ENCODE peak calls at places on chromosomes 4 and X, in ten cellular contexts. One of them, this sample, is unnamed.

GRCh38 chrX:78555401-78555980 is 103.6 kb downstream of the RTL3 start:
- DNase-seq in C1 segment of cervical spinal cord: no peak
- DNase-seq in left colon: no peak
- DNase-seq in KBM-7: peak; percentile 53
- DNase-seq in stimulated activated CD4-positive, alpha-beta T cell treated with anti-CD3 and anti-CD28 coated beads, Interleukin-1b, Interleukin-23, amount 100 ng/mL, for 24 hours: no peak
- DNase-seq in psoas muscle: no peak
- DNase-seq in right atrium auricular region: no peak
- DNase-seq in adrenal gland: no peak
- DNase-seq in GM18507: no peak
- DNase-seq in NCI-H524: no peak
- DNase-seq in this sample: no peak

GRCh38 chrX:71282514-71283408 is 674 bp upstream of the NONO start:
- DNase-seq in KBM-7: no peak
- DNase-seq in GM18507: peak; percentile 1
- DNase-seq in psoas muscle: no peak
- DNase-seq in stimulated activated CD4-positive, alpha-beta T cell treated with anti-CD3 and anti-CD28 coated beads, Interleukin-1b, Interleukin-23, amount 100 ng/mL, for 24 hours: peak; percentile 45
- DNase-seq in left colon: peak; percentile 12
- DNase-seq in adrenal gland: no peak
- DNase-seq in right atrium auricular region: no peak
- DNase-seq in C1 segment of cervical spinal cord: no peak
- DNase-seq in NCI-H524: no peak
- DNase-seq in this sample: no peak

GRCh38 chr4:105197777-105198176 is 51.1 kb downstream of the TET2 start:
- DNase-seq in adrenal gland: no peak
- DNase-seq in C1 segment of cervical spinal cord: no peak
- DNase-seq in KBM-7: no peak
- DNase-seq in stimulated activated CD4-positive, alpha-beta T cell treated with anti-CD3 and anti-CD28 coated beads, Interleukin-1b, Interleukin-23, amount 100 ng/mL, for 24 hours: no peak
- DNase-seq in left colon: no peak
- DNase-seq in psoas muscle: no peak
- DNase-seq in NCI-H524: no peak
- DNase-seq in GM18507: no peak
- DNase-seq in right atrium auricular region: no peak
- DNase-seq in this sample: no peak

GRCh38 chrX:106927023-106927422 is 6.8 kb downstream of the CLDN2 start:
- DNase-seq in C1 segment of cervical spinal cord: no peak
- DNase-seq in KBM-7: no peak
- DNase-seq in left colon: no peak
- DNase-seq in GM18507: no peak
- DNase-seq in right atrium auricular region: no peak
- DNase-seq in NCI-H524: no peak
- DNase-seq in psoas muscle: no peak
- DNase-seq in adrenal gland: no peak
- DNase-seq in stimulated activated CD4-positive, alpha-beta T cell treated with anti-CD3 and anti-CD28 coated beads, Interleukin-1b, Interleukin-23, amount 100 ng/mL, for 24 hours: no peak
- DNase-seq in this sample: no peak

GRCh38 chr4:581753-582361 is 5.8 kb upstream of the TMEM271 start:
- DNase-seq in right atrium auricular region: no peak
- DNase-seq in stimulated activated CD4-positive, alpha-beta T cell treated with anti-CD3 and anti-CD28 coated beads, Interleukin-1b, Interleukin-23, amount 100 ng/mL, for 24 hours: no peak
- DNase-seq in C1 segment of cervical spinal cord: no peak
- DNase-seq in KBM-7: no peak
- DNase-seq in GM18507: no peak
- DNase-seq in adrenal gland: no peak
- DNase-seq in left colon: no peak
- DNase-seq in NCI-H524: no peak
- DNase-seq in psoas muscle: no peak
- DNase-seq in this sample: no peak

GRCh38 chrX:10548681-10549080 is 71.7 kb downstream of the MID1 start:
- DNase-seq in psoas muscle: no peak
- DNase-seq in adrenal gland: no peak
- DNase-seq in KBM-7: no peak
- DNase-seq in C1 segment of cervical spinal cord: no peak
- DNase-seq in stimulated activated CD4-positive, alpha-beta T cell treated with anti-CD3 and anti-CD28 coated beads, Interleukin-1b, Interleukin-23, amount 100 ng/mL, for 24 hours: no peak
- DNase-seq in left colon: no peak
- DNase-seq in NCI-H524: no peak
- DNase-seq in GM18507: no peak
- DNase-seq in right atrium auricular region: no peak
- DNase-seq in this sample: no peak

GRCh38 chr4:181684310-181684709 is 558.9 kb upstream of the TENM3 start:
- DNase-seq in right atrium auricular region: no peak
- DNase-seq in C1 segment of cervical spinal cord: no peak
- DNase-seq in stimulated activated CD4-positive, alpha-beta T cell treated with anti-CD3 and anti-CD28 coated beads, Interleukin-1b, Interleukin-23, amount 100 ng/mL, for 24 hours: no peak
- DNase-seq in left colon: no peak
- DNase-seq in KBM-7: no peak
- DNase-seq in NCI-H524: no peak
- DNase-seq in adrenal gland: no peak
- DNase-seq in GM18507: no peak
- DNase-seq in psoas muscle: no peak
- DNase-seq in this sample: no peak

GRCh38 chrX:48896611-48897011 is 957 bp downstream of the TIMM17B start:
- DNase-seq in right atrium auricular region: no peak
- DNase-seq in psoas muscle: no peak
- DNase-seq in KBM-7: peak; percentile 86
- DNase-seq in GM18507: no peak
- DNase-seq in adrenal gland: no peak
- DNase-seq in C1 segment of cervical spinal cord: no peak
- DNase-seq in stimulated activated CD4-positive, alpha-beta T cell treated with anti-CD3 and anti-CD28 coated beads, Interleukin-1b, Interleukin-23, amount 100 ng/mL, for 24 hours: no peak
- DNase-seq in NCI-H524: no peak
- DNase-seq in left colon: no peak
- DNase-seq in this sample: no peak

GRCh38 chrX:3143043-3143799 is 102.0 kb downstream of the ARSF start:
- DNase-seq in right atrium auricular region: no peak
- DNase-seq in stimulated activated CD4-positive, alpha-beta T cell treated with anti-CD3 and anti-CD28 coated beads, Interleukin-1b, Interleukin-23, amount 100 ng/mL, for 24 hours: no peak
- DNase-seq in NCI-H524: no peak
- DNase-seq in KBM-7: peak; percentile 48
- DNase-seq in adrenal gland: no peak
- DNase-seq in GM18507: no peak
- DNase-seq in C1 segment of cervical spinal cord: no peak
- DNase-seq in left colon: no peak
- DNase-seq in psoas muscle: no peak
- DNase-seq in this sample: no peak

GRCh38 chr4:116638592-116638991 is 446.8 kb downstream of the TRAM1L1 start:
- DNase-seq in stimulated activated CD4-positive, alpha-beta T cell treated with anti-CD3 and anti-CD28 coated beads, Interleukin-1b, Interleukin-23, amount 100 ng/mL, for 24 hours: no peak
- DNase-seq in C1 segment of cervical spinal cord: no peak
- DNase-seq in KBM-7: no peak
- DNase-seq in NCI-H524: no peak
- DNase-seq in GM18507: no peak
- DNase-seq in left colon: no peak
- DNase-seq in psoas muscle: no peak
- DNase-seq in right atrium auricular region: no peak
- DNase-seq in adrenal gland: no peak
- DNase-seq in this sample: no peak

GRCh38 chr4:59728496-59728895 is 1471.6 kb upstream of the ADGRL3 start:
- DNase-seq in C1 segment of cervical spinal cord: no peak
- DNase-seq in GM18507: no peak
- DNase-seq in NCI-H524: no peak
- DNase-seq in KBM-7: no peak
- DNase-seq in adrenal gland: no peak
- DNase-seq in psoas muscle: no peak
- DNase-seq in stimulated activated CD4-positive, alpha-beta T cell treated with anti-CD3 and anti-CD28 coated beads, Interleukin-1b, Interleukin-23, amount 100 ng/mL, for 24 hours: no peak
- DNase-seq in right atrium auricular region: no peak
- DNase-seq in left colon: no peak
- DNase-seq in this sample: no peak

GRCh38 chr4:14783011-14783877 is 219.0 kb upstream of the CPEB2 start:
- DNase-seq in adrenal gland: no peak
- DNase-seq in C1 segment of cervical spinal cord: no peak
- DNase-seq in right atrium auricular region: no peak
- DNase-seq in GM18507: no peak
- DNase-seq in NCI-H524: no peak
- DNase-seq in left colon: no peak
- DNase-seq in stimulated activated CD4-positive, alpha-beta T cell treated with anti-CD3 and anti-CD28 coated beads, Interleukin-1b, Interleukin-23, amount 100 ng/mL, for 24 hours: peak; percentile 47
- DNase-seq in KBM-7: no peak
- DNase-seq in psoas muscle: no peak
- DNase-seq in this sample: no peak

GRCh38 chr4:145843148-145843547 is 95.5 kb downstream of the ZNF827 start:
- DNase-seq in psoas muscle: no peak
- DNase-seq in C1 segment of cervical spinal cord: no peak
- DNase-seq in adrenal gland: no peak
- DNase-seq in KBM-7: no peak
- DNase-seq in right atrium auricular region: no peak
- DNase-seq in NCI-H524: no peak
- DNase-seq in left colon: no peak
- DNase-seq in GM18507: no peak
- DNase-seq in stimulated activated CD4-positive, alpha-beta T cell treated with anti-CD3 and anti-CD28 coated beads, Interleukin-1b, Interleukin-23, amount 100 ng/mL, for 24 hours: no peak
- DNase-seq in this sample: no peak

GRCh38 chr4:37763831-37764230 is 62.7 kb upstream of the PGM2 start:
- DNase-seq in right atrium auricular region: no peak
- DNase-seq in C1 segment of cervical spinal cord: no peak
- DNase-seq in KBM-7: no peak
- DNase-seq in psoas muscle: no peak
- DNase-seq in GM18507: no peak
- DNase-seq in NCI-H524: no peak
- DNase-seq in stimulated activated CD4-positive, alpha-beta T cell treated with anti-CD3 and anti-CD28 coated beads, Interleukin-1b, Interleukin-23, amount 100 ng/mL, for 24 hours: no peak
- DNase-seq in adrenal gland: no peak
- DNase-seq in left colon: no peak
- DNase-seq in this sample: no peak

GRCh38 chr4:71304289-71304850 is 34.5 kb upstream of the SLC4A4 start:
- DNase-seq in KBM-7: no peak
- DNase-seq in C1 segment of cervical spinal cord: no peak
- DNase-seq in psoas muscle: no peak
- DNase-seq in adrenal gland: no peak
- DNase-seq in NCI-H524: no peak
- DNase-seq in GM18507: no peak
- DNase-seq in stimulated activated CD4-positive, alpha-beta T cell treated with anti-CD3 and anti-CD28 coated beads, Interleukin-1b, Interleukin-23, amount 100 ng/mL, for 24 hours: no peak
- DNase-seq in right atrium auricular region: no peak
- DNase-seq in left colon: no peak
- DNase-seq in this sample: no peak

GRCh38 chr4:182973421-182974340 is 56.5 kb upstream of the DCTD start:
- DNase-seq in NCI-H524: no peak
- DNase-seq in right atrium auricular region: no peak
- DNase-seq in adrenal gland: no peak
- DNase-seq in GM18507: no peak
- DNase-seq in KBM-7: no peak
- DNase-seq in C1 segment of cervical spinal cord: no peak
- DNase-seq in psoas muscle: no peak
- DNase-seq in stimulated activated CD4-positive, alpha-beta T cell treated with anti-CD3 and anti-CD28 coated beads, Interleukin-1b, Interleukin-23, amount 100 ng/mL, for 24 hours: no peak
- DNase-seq in left colon: no peak
- DNase-seq in this sample: no peak

GRCh38 chr4:93779228-93779627 is 49.3 kb upstream of the ATOH1 start:
- DNase-seq in psoas muscle: no peak
- DNase-seq in right atrium auricular region: no peak
- DNase-seq in NCI-H524: no peak
- DNase-seq in KBM-7: no peak
- DNase-seq in left colon: no peak
- DNase-seq in adrenal gland: no peak
- DNase-seq in C1 segment of cervical spinal cord: no peak
- DNase-seq in stimulated activated CD4-positive, alpha-beta T cell treated with anti-CD3 and anti-CD28 coated beads, Interleukin-1b, Interleukin-23, amount 100 ng/mL, for 24 hours: no peak
- DNase-seq in GM18507: no peak
- DNase-seq in this sample: no peak

GRCh38 chrX:2848806-2849420 is 20.2 kb downstream of the GYG2 start:
- DNase-seq in stimulated activated CD4-positive, alpha-beta T cell treated with anti-CD3 and anti-CD28 coated beads, Interleukin-1b, Interleukin-23, amount 100 ng/mL, for 24 hours: no peak
- DNase-seq in C1 segment of cervical spinal cord: no peak
- DNase-seq in right atrium auricular region: no peak
- DNase-seq in KBM-7: no peak
- DNase-seq in adrenal gland: no peak
- DNase-seq in NCI-H524: no peak
- DNase-seq in psoas muscle: no peak
- DNase-seq in left colon: no peak
- DNase-seq in GM18507: no peak
- DNase-seq in this sample: no peak

GRCh38 chrX:48083212-48083611 is 11.8 kb upstream of the ZNF630 start:
- DNase-seq in NCI-H524: peak; percentile 62
- DNase-seq in psoas muscle: no peak
- DNase-seq in right atrium auricular region: peak; percentile 62
- DNase-seq in C1 segment of cervical spinal cord: no peak
- DNase-seq in GM18507: peak; percentile 2
- DNase-seq in left colon: peak; percentile 43
- DNase-seq in KBM-7: peak; percentile 87
- DNase-seq in stimulated activated CD4-positive, alpha-beta T cell treated with anti-CD3 and anti-CD28 coated beads, Interleukin-1b, Interleukin-23, amount 100 ng/mL, for 24 hours: peak; percentile 12
- DNase-seq in adrenal gland: peak; percentile 38
- DNase-seq in this sample: peak; percentile 9

GRCh38 chrX:107731831-107732502 is 43.6 kb downstream of the TSC22D3 start:
- DNase-seq in GM18507: no peak
- DNase-seq in KBM-7: peak; percentile 58
- DNase-seq in stimulated activated CD4-positive, alpha-beta T cell treated with anti-CD3 and anti-CD28 coated beads, Interleukin-1b, Interleukin-23, amount 100 ng/mL, for 24 hours: no peak
- DNase-seq in psoas muscle: peak; percentile 94
- DNase-seq in NCI-H524: peak; percentile 30
- DNase-seq in C1 segment of cervical spinal cord: no peak
- DNase-seq in left colon: peak; percentile 77
- DNase-seq in adrenal gland: peak; percentile 89
- DNase-seq in right atrium auricular region: peak; percentile 92
- DNase-seq in this sample: no peak

GRCh38 chr4:26238426-26238781 is 82.4 kb upstream of the RBPJ start:
- DNase-seq in stimulated activated CD4-positive, alpha-beta T cell treated with anti-CD3 and anti-CD28 coated beads, Interleukin-1b, Interleukin-23, amount 100 ng/mL, for 24 hours: no peak
- DNase-seq in left colon: no peak
- DNase-seq in C1 segment of cervical spinal cord: no peak
- DNase-seq in NCI-H524: no peak
- DNase-seq in psoas muscle: no peak
- DNase-seq in right atrium auricular region: no peak
- DNase-seq in KBM-7: no peak
- DNase-seq in GM18507: no peak
- DNase-seq in adrenal gland: no peak
- DNase-seq in this sample: no peak

GRCh38 chr4:16717266-16717970 is 181.0 kb downstream of the LDB2 start:
- DNase-seq in GM18507: no peak
- DNase-seq in right atrium auricular region: no peak
- DNase-seq in adrenal gland: no peak
- DNase-seq in left colon: no peak
- DNase-seq in stimulated activated CD4-positive, alpha-beta T cell treated with anti-CD3 and anti-CD28 coated beads, Interleukin-1b, Interleukin-23, amount 100 ng/mL, for 24 hours: no peak
- DNase-seq in NCI-H524: no peak
- DNase-seq in KBM-7: no peak
- DNase-seq in psoas muscle: no peak
- DNase-seq in C1 segment of cervical spinal cord: no peak
- DNase-seq in this sample: no peak

This sample was measured in H1.